ENCODE peak calls at places on chromosomes 13 and 19, in four cellular contexts. I, F, A and C are unnamed samples.

GRCh38 chr13:79794936-79795335 is 314.0 kb downstream of the NDFIP2 start:
- DNase-seq in F (no peak), A (no peak), I (no peak), C (no peak)

GRCh38 chr13:111213964-111214726 is 99.0 kb downstream of the ARHGEF7 start:
- DNase-seq in A (no peak), I (no peak), F (no peak), C (peak)

GRCh38 chr19:16649734-16650133 is 10.2 kb downstream of the SMIM7 start:
- DNase-seq in I (no peak), A (no peak), F (no peak), C (no peak)

GRCh38 chr19:44800461-44800860 is 8.4 kb upstream of the BCAM start:
- DNase-seq in A (peak), F (peak), I (peak), C (peak)

GRCh38 chr13:104816716-104817115 is 1718.7 kb downstream of the EFNB2 start:
- DNase-seq in F (no peak), I (no peak), A (no peak), C (peak)

GRCh38 chr13:47094734-47095434 is 198.0 kb upstream of the HTR2A start:
- DNase-seq in I (no peak), F (peak), A (no peak), C (no peak)

GRCh38 chr13:91719033-91719432 is 320.6 kb downstream of the GPC5 start:
- DNase-seq in I (peak), F (peak), A (no peak), C (no peak)

GRCh38 chr19:2984196-2984490 is 6.8 kb downstream of the TLE6 start:
- DNase-seq in F (no peak), I (no peak), A (no peak), C (no peak)

GRCh38 chr13:28530729-28531194 is 35.8 kb upstream of the FLT1 start:
- DNase-seq in A (no peak), F (no peak), I (no peak), C (peak)

GRCh38 chr19:48218964-48219363 is 36.7 kb downstream of the CARD8 start:
- DNase-seq in I (peak), A (no peak), F (peak), C (no peak)

GRCh38 chr13:39892731-39893293 is 237.3 kb downstream of the COG6 start:
- DNase-seq in A (no peak), F (no peak), I (no peak), C (no peak)

GRCh38 chr13:45258339-45258685 is 57.5 kb upstream of the KCTD4 start:
- DNase-seq in A (no peak), I (no peak), F (peak), C (no peak)

GRCh38 chr19:56071151-56071550 is 49.9 kb downstream of the ZNF787 start:
- DNase-seq in F (peak), I (no peak), A (no peak), C (no peak)

GRCh38 chr19:17411801-17412200 is 6.4 kb upstream of the BST2 start:
- DNase-seq in F (no peak), A (no peak), I (no peak), C (no peak)

GRCh38 chr13:22926176-22927007 is 254.4 kb upstream of the SGCG start:
- DNase-seq in F (peak), I (no peak), A (peak), C (peak)

GRCh38 chr13:101465877-101466276 is 13.4 kb downstream of the ITGBL1 start:
- DNase-seq in I (peak), A (no peak), F (no peak), C (no peak)

GRCh38 chr19:3683866-3684816 is 16.1 kb downstream of the PIP5K1C start:
- DNase-seq in I (peak), A (no peak), F (peak), C (peak)

GRCh38 chr19:19775891-19776205 is 42.9 kb upstream of the ZNF14 start:
- DNase-seq in I (no peak), F (no peak), A (no peak), C (no peak)
- H3K18ac ChIP-seq in I (no peak), F (no peak), A (no peak), C (no peak)

GRCh38 chr19:50333737-50334617 is 4.8 kb upstream of the KCNC3 start:
- DNase-seq in A (no peak), I (no peak), F (no peak), C (peak)

GRCh38 chr19:50333235-50333736 is 4.1 kb upstream of the KCNC3 start:
- DNase-seq in F (peak), I (peak), A (peak), C (peak)

GRCh38 chr19:50332014-50332263 is 2.8 kb upstream of the KCNC3 start:
- DNase-seq in I (no peak), F (no peak), A (no peak), C (no peak)

GRCh38 chr19:50331187-50332013 is 2.2 kb upstream of the KCNC3 start:
- DNase-seq in A (no peak), F (peak), I (no peak), C (no peak)

GRCh38 chr19:50332264-50333038 is 3.3 kb upstream of the KCNC3 start:
- DNase-seq in A (no peak), F (peak), I (no peak), C (peak)
- H3K4me3 ChIP-seq in A (peak), F (peak), I (no peak), C (peak)

DNA sequence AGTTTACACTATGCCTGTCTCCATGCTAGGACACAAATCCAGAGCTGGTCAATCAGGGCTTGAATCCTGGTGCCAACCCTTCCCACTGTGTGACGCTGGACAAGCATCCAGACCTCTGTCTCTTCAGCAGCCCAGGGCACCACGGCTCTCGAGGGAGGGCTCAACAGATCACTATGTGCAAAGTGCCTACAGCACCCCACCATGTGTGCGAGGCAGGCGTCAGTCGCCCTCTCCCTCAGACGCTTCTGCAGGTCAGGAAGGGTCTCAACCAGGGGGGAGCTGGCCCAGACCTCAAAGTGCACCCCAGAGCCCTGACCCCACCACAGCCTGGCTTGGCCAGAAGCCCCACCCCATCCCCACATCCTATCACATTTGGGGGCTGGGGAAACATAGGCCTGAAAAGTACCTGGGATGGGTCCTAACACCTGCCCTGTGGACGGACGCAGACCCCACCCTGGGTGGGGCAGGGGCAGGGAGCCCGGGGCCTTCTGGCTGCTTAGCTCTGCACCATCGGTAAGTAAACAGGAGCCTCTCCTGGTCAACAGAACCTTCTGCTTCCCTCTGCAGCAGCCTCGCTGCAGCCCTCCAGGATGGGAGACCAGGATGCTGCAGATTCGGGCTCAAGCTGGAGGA is 2.9 kb upstream of the C2CD4C start:
- DNase-seq in A (no peak), F (no peak), I (no peak), C (no peak)
- H3K18ac ChIP-seq in A (no peak), F (no peak), I (no peak), C (no peak)

GRCh38 chr19:5827891-5828660 is 11.4 kb downstream of the FUT6 start:
- DNase-seq in A (peak), I (peak), F (peak), C (peak)
- H3K4me3 ChIP-seq in A (peak), I (peak), F (peak), C (peak)